ENCODE peak calls at places on chromosomes 4 and X, in seven cellular contexts. J is right lobe of liver, C is transverse colon, V is vagina, Z is suprapubic skin, W is esophagus squamous epithelium, G is stomach. M is an unnamed sample.

GRCh38 chr4:121041307-121042090 is 30.8 kb downstream of the NDNF start:
- DNase-seq in J (no peak), C (no peak), V (no peak), Z (no peak), W (no peak), G (no peak), M (no peak)

GRCh38 chrX:149513713-149514427 is 8.8 kb upstream of the IDS start:
- DNase-seq in J (no peak), C (no peak), V (no peak), Z (no peak), W (no peak), G (no peak), M (no peak)

GRCh38 chrX:150558424-150558823 is 10.0 kb upstream of the MTM1 start:
- DNase-seq in J (no peak), C (no peak), V (no peak), Z (no peak), W (no peak), G (no peak), M (no peak)

GRCh38 chr4:141645611-141646340 is 9.4 kb downstream of the IL15 start:
- DNase-seq in J (no peak), C (no peak), V (no peak), Z (no peak), W (no peak), G (no peak), M (no peak)

GRCh38 chrX:135740683-135741149 is 27.3 kb downstream of the CT45A3 start:
- DNase-seq in J (peak; percentile 26), C (peak; percentile 26), V (no peak), Z (no peak), W (no peak), G (peak; percentile 35), M (no peak)

GRCh38 chrX:46254623-46255022 is 290.6 kb downstream of the ZNF674 start:
- DNase-seq in J (no peak), C (no peak), V (no peak), Z (no peak), W (no peak), G (no peak), M (no peak)

GRCh38 chr4:125961626-125962025 is 646.9 kb downstream of the FAT4 start:
- DNase-seq in J (no peak), C (no peak), V (no peak), Z (no peak), W (no peak), G (no peak), M (no peak)

GRCh38 chr4:107685740-107686139 is 34.3 kb downstream of the PAPSS1 start:
- DNase-seq in J (no peak), C (no peak), V (no peak), Z (no peak), W (no peak), G (no peak), M (no peak)

GRCh38 chrX:144801786-144802185 is 445.5 kb upstream of the SPANXN1 start:
- DNase-seq in J (no peak), C (no peak), V (no peak), Z (no peak), W (no peak), G (no peak), M (no peak)

GRCh38 chr4:13640149-13640671 is 12.7 kb upstream of the BOD1L1 start:
- DNase-seq in J (no peak), C (no peak), V (no peak), Z (no peak), W (no peak), G (no peak), M (no peak)

GRCh38 chr4:47631161-47631560 is 146.1 kb downstream of the ATP10D start:
- DNase-seq in J (no peak), C (no peak), V (no peak), Z (no peak), W (no peak), G (no peak), M (no peak)

GRCh38 chr4:168647976-168648375 is 151.1 kb downstream of the PALLD start:
- DNase-seq in J (no peak), C (no peak), V (no peak), Z (no peak), W (no peak), G (no peak), M (no peak)

DNA sequence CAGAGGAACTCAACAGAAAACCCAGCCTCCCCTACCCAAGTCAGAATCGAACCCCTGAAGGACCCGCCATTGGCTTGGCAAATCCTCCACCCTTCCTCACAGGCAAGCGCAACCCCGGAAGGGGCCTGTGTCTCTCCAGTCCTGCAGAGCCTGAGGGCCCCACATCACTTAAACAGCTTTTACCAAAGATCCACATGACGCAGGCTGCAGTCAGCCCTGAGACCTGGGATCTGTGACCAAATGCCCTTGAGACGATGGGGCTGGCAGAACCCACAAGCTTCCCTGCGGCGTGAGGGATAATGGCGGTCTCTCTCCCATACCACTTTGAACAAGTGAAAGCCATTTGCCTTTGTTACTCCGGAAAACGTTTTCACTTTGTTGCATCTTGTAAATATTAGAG is 54.9 kb downstream of the ACOX3 start:
- DNase-seq in J (no peak), C (no peak), V (no peak), Z (no peak), W (no peak), G (no peak), M (no peak)
- H3K36me3 ChIP-seq in J (no peaks in the 10 kb centered on the region), C (peaks cover 10% of the 10 kb centered on the region), V (peaks cover 44% of the 10 kb centered on the region), Z (peaks cover 61% of the 10 kb centered on the region), W (peaks cover 21% of the 10 kb centered on the region), G (peaks cover 90% of the 10 kb centered on the region), M (peaks cover 8% of the 10 kb centered on the region)

GRCh38 chrX:107676559-107677378 is 48.5 kb downstream of the PRPS1 start:
- DNase-seq in J (peak; percentile 71), C (peak; percentile 74), V (no peak), Z (peak; percentile 91), W (peak; percentile 20), G (peak; percentile 77), M (peak; percentile 82)

GRCh38 chrX:107674480-107675364 is 46.4 kb downstream of the PRPS1 start:
- DNase-seq in J (no peak), C (peak; percentile 69), V (no peak), Z (peak; percentile 93), W (peak; percentile 20), G (peak; percentile 58), M (peak; percentile 81)

GRCh38 chrX:107675365-107675654 is 47.0 kb downstream of the PRPS1 start:
- DNase-seq in J (no peak), C (no peak), V (no peak), Z (no peak), W (no peak), G (no peak), M (no peak)

GRCh38 chrX:107677501-107677901 is 49.2 kb downstream of the PRPS1 start:
- DNase-seq in J (no peak), C (no peak), V (no peak), Z (no peak), W (no peak), G (no peak), M (no peak)

DNA sequence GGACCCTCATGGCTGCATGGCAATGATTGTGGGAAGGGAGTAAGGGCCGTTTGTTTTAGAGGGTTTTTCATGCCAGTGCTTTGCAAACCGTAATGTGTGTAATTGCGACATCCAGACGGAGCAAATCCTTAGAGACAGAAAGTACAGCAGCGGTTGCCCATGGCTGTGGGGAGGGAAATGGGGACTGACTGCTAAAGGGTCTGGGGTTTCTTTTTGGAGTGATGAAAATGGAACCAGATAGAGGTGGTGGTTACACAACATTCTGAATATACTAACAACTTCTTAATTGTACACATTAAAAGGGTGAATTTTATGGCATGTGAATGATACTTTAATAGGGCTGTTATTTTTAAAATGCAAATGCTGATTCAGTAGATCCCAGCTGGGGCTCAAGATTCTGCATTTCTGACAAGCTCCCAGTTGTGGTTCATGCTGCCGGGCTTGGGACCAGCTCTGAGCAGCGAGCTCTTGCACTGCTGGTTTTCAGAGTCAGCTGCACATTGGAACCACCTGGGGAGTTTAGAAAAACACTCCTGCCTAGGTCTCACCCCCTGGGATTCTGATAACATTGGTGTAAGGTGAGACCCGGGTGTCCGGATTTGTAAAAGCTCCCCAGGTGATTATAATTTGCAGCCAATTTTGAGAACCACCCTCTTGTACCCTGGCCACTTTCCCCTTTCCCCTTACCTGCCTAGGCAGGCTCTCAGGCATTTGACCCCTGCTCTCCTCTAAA is 47.7 kb downstream of the PRPS1 start:
- DNase-seq in J (no peak), C (no peak), V (no peak), Z (no peak), W (no peak), G (no peak), M (no peak)
- TF ChIP-seq POLR2A in J (no peak), C (no peak), V (no peak), Z (no peak), W (peak; percentile 34), G (no peak), M (no peak)

GRCh38 chr4:86014599-86014998 is 345.3 kb downstream of the MAPK10 start:
- DNase-seq in J (no peak), C (no peak), V (no peak), Z (no peak), W (no peak), G (no peak), M (no peak)
- H3K9me3 ChIP-seq in J (no peaks in the 10 kb centered on the region), C (no peaks in the 10 kb centered on the region), V (no peaks in the 10 kb centered on the region), Z (no peaks in the 10 kb centered on the region), W (no peaks in the 10 kb centered on the region), G (no peaks in the 10 kb centered on the region), M (no peaks in the 10 kb centered on the region)

GRCh38 chr4:3219761-3220481 is 29.0 kb upstream of the MSANTD1 start:
- DNase-seq in J (no peak), C (no peak), V (no peak), Z (no peak), W (no peak), G (no peak), M (no peak)

GRCh38 chr4:3218824-3219760 is 29.9 kb upstream of the MSANTD1 start:
- DNase-seq in J (no peak), C (no peak), V (no peak), Z (no peak), W (no peak), G (no peak), M (no peak)

GRCh38 chr4:3215733-3216132 is 33.2 kb upstream of the MSANTD1 start:
- DNase-seq in J (no peak), C (no peak), V (no peak), Z (no peak), W (no peak), G (no peak), M (peak; percentile 20)

GRCh38 chr4:3217266-3217665 is 31.7 kb upstream of the MSANTD1 start:
- DNase-seq in J (no peak), C (no peak), V (no peak), Z (no peak), W (no peak), G (no peak), M (no peak)

GRCh38 chr4:3217771-3218170 is 31.2 kb upstream of the MSANTD1 start:
- DNase-seq in J (no peak), C (no peak), V (no peak), Z (no peak), W (no peak), G (no peak), M (no peak)
- H3K36me3 ChIP-seq in J (peaks cover 15% of the 10 kb centered on the region), C (peaks cover 59% of the 10 kb centered on the region), V (peaks cover 76% of the 10 kb centered on the region), Z (peaks cover 93% of the 10 kb centered on the region), W (peaks cover 26% of the 10 kb centered on the region), G (peaks cover 97% of the 10 kb centered on the region), M (no peaks in the 10 kb centered on the region)

M was measured in breast epithelium.